ENCODE peak calls at places on chromosomes 13 and 19, in six cellular contexts. A, M, O, S, X and W are unnamed samples.

GRCh38 chr13:89401209-89401810 is 1730.1 kb downstream of the SLITRK5 start:
- DNase-seq in O (no peak), X (no peak), M (peak), S (no peak), A (no peak), W (no peak)

GRCh38 chr13:59543418-59543817 is 620.3 kb downstream of the DIAPH3 start:
- DNase-seq in X (no peak), M (no peak), O (no peak), S (no peak), A (no peak), W (no peak)

GRCh38 chr19:44059229-44059628 is 7.4 kb downstream of the ZNF223 start:
- DNase-seq in A (no peak), S (no peak), M (no peak), O (no peak), X (no peak), W (no peak)

GRCh38 chr19:12996542-12997094 is 1.3 kb downstream of the NFIX start:
- DNase-seq in A (no peak), M (peak), O (no peak), X (no peak), S (peak), W (no peak)

GRCh38 chr13:95154441-95154886 is 146.8 kb downstream of the ABCC4 start:
- DNase-seq in S (no peak), X (no peak), A (peak), O (no peak), M (no peak), W (peak)

GRCh38 chr13:105048685-105049084 is 1486.8 kb downstream of the EFNB2 start:
- DNase-seq in O (no peak), A (no peak), M (no peak), S (no peak), X (no peak), W (no peak)

GRCh38 chr19:6278740-6279619 is 795 bp downstream of the MLLT1 start:
- DNase-seq in A (no peak), S (peak), M (no peak), O (no peak), X (peak), W (no peak)

GRCh38 chr19:19514215-19514633 is 1.1 kb downstream of the TSSK6 start:
- DNase-seq in O (no peak), M (no peak), A (no peak), S (no peak), X (no peak), W (no peak)

GRCh38 chr19:46287585-46287984 is 9.3 kb upstream of the HIF3A start:
- DNase-seq in X (no peak), M (no peak), O (no peak), S (no peak), A (no peak), W (no peak)

GRCh38 chr13:99418663-99419140 is 82.6 kb upstream of the TM9SF2 start:
- DNase-seq in S (no peak), O (no peak), A (no peak), X (no peak), M (no peak), W (no peak)

GRCh38 chr13:105871768-105872167 is 663.7 kb downstream of the EFNB2 start:
- DNase-seq in A (no peak), M (no peak), S (no peak), O (no peak), X (no peak), W (no peak)